ENCODE peak calls at places on chromosome X, in six cellular contexts. Z is coronary artery, M is breast epithelium, G is right lobe of liver, Y is A549, P is keratinocyte. W is an unnamed sample.

GRCh38 chrX:85243761-85244410 is at the start of the genes SATL1 and ZNF711:
- DNase-seq in P (no peak), G (peak), Y (peak), Z (no peak), M (peak), W (peak)

GRCh38 chrX:144275403-144275802 is 391.5 kb downstream of the UBE2NL start:
- DNase-seq in M (no peak), Z (no peak), G (no peak), P (no peak), Y (no peak), W (no peak)

GRCh38 chrX:87518504-87518903 is 902 bp downstream of the KLHL4 start:
- DNase-seq in G (no peak), P (no peak), M (no peak), Y (no peak), Z (no peak), W (peak)

GRCh38 chrX:16223385-16223784 is 56.1 kb downstream of the MAGEB17 start:
- DNase-seq in Z (no peak), P (no peak), M (no peak), Y (no peak), G (no peak), W (no peak)

GRCh38 chrX:11531226-11531625 is 134.5 kb downstream of the ARHGAP6 start:
- DNase-seq in M (no peak), Z (no peak), G (no peak), Y (peak), P (no peak), W (peak)

GRCh38 chrX:143634373-143634685 is 1.6 kb downstream of the SLITRK4 start:
- DNase-seq in G (no peak), M (no peak), Z (no peak), Y (no peak), P (no peak), W (no peak)

GRCh38 chrX:69109706-69110635 is 55.3 kb downstream of the PJA1 start:
- DNase-seq in G (no peak), Z (no peak), Y (peak), M (peak), P (peak), W (peak)

GRCh38 chrX:21838937-21839333 is 482 bp upstream of the MBTPS2 start:
- DNase-seq in G (no peak), Y (peak), P (no peak), Z (no peak), M (no peak), W (no peak)

GRCh38 chrX:48468247-48468671 is 1.8 kb downstream of the SLC38A5 start:
- DNase-seq in P (no peak), Y (no peak), G (no peak), Z (no peak), M (no peak), W (no peak)

GRCh38 chrX:87755493-87755892 is 237.9 kb downstream of the KLHL4 start:
- DNase-seq in Y (no peak), P (no peak), M (no peak), Z (no peak), G (no peak), W (no peak)

GRCh38 chrX:16999275-16999674 is 52.8 kb downstream of the REPS2 start:
- DNase-seq in M (no peak), P (no peak), Y (no peak), G (no peak), Z (no peak), W (no peak)

GRCh38 chrX:10729000-10729399 is 108.6 kb upstream of the MID1 start:
- DNase-seq in Z (no peak), G (no peak), P (no peak), M (no peak), Y (no peak), W (no peak)

GRCh38 chrX:129239371-129239770 is 283.9 kb downstream of the SMARCA1 start:
- DNase-seq in G (no peak), Y (peak), Z (no peak), M (no peak), P (no peak), W (peak)

GRCh38 chrX:19372170-19373033 is 28.7 kb downstream of the PDHA1 start:
- DNase-seq in Z (no peak), M (no peak), Y (peak), P (no peak), G (peak), W (peak)

GRCh38 chrX:7235071-7235470 is 87.1 kb upstream of the PUDP start:
- DNase-seq in M (no peak), Z (no peak), G (no peak), P (no peak), Y (no peak), W (no peak)

GRCh38 chrX:56789518-56790070 is 60.6 kb downstream of the NBDY start:
- DNase-seq in M (no peak), G (no peak), Z (peak), P (no peak), Y (no peak), W (no peak)

GRCh38 chrX:3143043-3143799 is 102.0 kb downstream of the ARSF start:
- DNase-seq in P (no peak), G (no peak), Y (peak), M (no peak), Z (no peak), W (no peak)

GRCh38 chrX:115017455-115017854 is at the start of gene IL13RA2:
- DNase-seq in M (no peak), Y (no peak), Z (no peak), P (no peak), G (no peak), W (no peak)

GRCh38 chrX:149284616-149285015 is 220.5 kb downstream of the IDS start:
- DNase-seq in Z (no peak), Y (no peak), M (no peak), G (no peak), P (no peak), W (no peak)

GRCh38 chrX:78455901-78456300 is 128.5 kb upstream of the CYSLTR1 start:
- DNase-seq in G (no peak), Y (peak), M (no peak), Z (no peak), P (no peak), W (peak)

GRCh38 chrX:1323315-1323714 is 13.3 kb upstream of the IL3RA start:
- DNase-seq in Y (peak), P (no peak), G (peak), M (no peak), Z (no peak), W (no peak)

GRCh38 chrX:153642655-153643430 is 4.2 kb upstream of the DUSP9 start:
- DNase-seq in P (no peak), M (no peak), Y (no peak), G (no peak), Z (no peak), W (no peak)

GRCh38 chrX:153642313-153642654 is 4.7 kb upstream of the DUSP9 start:
- DNase-seq in Z (no peak), M (no peak), Y (no peak), P (no peak), G (no peak), W (no peak)

GRCh38 chrX:153645151-153645550 is 1.9 kb upstream of the DUSP9 start:
- DNase-seq in G (no peak), Y (no peak), P (no peak), M (no peak), Z (no peak), W (no peak)

GRCh38 chrX:153644356-153645125 is 2.5 kb upstream of the DUSP9 start:
- DNase-seq in Z (no peak), M (no peak), P (no peak), G (peak), Y (peak), W (no peak)

GRCh38 chrX:153643431-153644351 is 3.3 kb upstream of the DUSP9 start:
- DNase-seq in P (no peak), Y (peak), M (no peak), G (no peak), Z (no peak), W (no peak)
- H3K4me3 ChIP-seq in P (peak), Y (peak), M (no peak), G (no peak), Z (peak), W (no peak)

DNA sequence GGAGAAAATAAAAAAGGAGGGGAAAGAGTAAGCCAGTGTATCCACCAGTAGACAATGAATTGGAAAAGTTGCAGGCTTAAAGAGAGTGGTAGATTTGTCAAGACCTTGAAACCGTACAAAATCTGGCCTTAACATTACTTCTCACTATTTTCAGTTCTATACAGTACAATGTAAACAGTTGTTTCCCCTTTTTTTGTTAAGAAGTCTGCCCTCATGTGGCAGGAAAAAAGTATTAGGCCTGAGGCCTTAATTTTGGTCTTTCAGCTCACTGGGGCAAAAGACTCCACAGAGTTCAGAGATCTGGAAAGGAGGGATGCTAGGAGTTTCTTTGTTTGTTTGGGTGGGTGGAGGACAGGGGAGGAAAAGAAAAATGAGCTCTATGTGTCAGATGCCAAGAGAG is 92.8 kb upstream of the CCDC160 start:
- DNase-seq in P (no peak), Z (no peak), Y (peak), M (no peak), G (no peak), W (no peak)
- TF ChIP-seq CTCF in P (peak), Z (no peak), Y (no peak), M (no peak), G (peak), W (peak)

GRCh38 chrX:119549327-119550016 is 15.7 kb downstream of the STEEP1 start:
- DNase-seq in G (no peak), M (no peak), Y (no peak), Z (no peak), P (no peak), W (no peak)
- H3K4me3 ChIP-seq in G (no peak), M (no peak), Y (no peak), Z (no peak), P (no peak), W (no peak)

DNA sequence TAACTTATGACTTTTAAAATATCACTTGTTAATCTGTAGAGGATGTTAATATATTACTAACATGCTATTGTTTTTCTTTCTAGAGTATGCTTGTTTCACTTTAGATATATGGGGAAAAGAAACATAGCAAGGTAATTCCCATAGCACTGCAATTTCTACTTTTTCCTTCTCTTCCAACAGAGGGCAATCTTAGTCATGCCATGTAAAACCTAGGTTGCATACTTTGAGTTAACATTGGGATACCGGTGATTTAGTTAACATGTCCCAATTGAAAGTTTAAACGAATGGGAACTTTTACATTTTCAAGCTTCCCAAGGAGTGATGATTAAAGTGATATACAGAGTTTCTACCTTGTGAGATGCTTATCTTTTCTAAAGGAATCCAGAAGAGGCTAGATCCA is 89.4 kb upstream of the IL13RA1 start:
- DNase-seq in Z (no peak), M (no peak), Y (peak), G (no peak), P (no peak), W (no peak)
- TF ChIP-seq CTCF in Z (no peak), M (no peak), Y (peak), G (peak), P (peak), W (no peak)

GRCh38 chrX:47358387-47359065 is 11.9 kb upstream of the ZNF157 start:
- DNase-seq in G (no peak), P (no peak), Z (no peak), Y (no peak), M (no peak), W (no peak)
- H3K4me3 ChIP-seq in G (no peak), P (no peak), Z (no peak), Y (no peak), M (no peak), W (no peak)

GRCh38 chrX:45322382-45322781 is 121.7 kb upstream of the DIPK2B start:
- DNase-seq in Z (no peak), G (no peak), P (no peak), M (no peak), Y (peak), W (peak)

GRCh38 chrX:45320191-45320590 is 119.5 kb upstream of the DIPK2B start:
- DNase-seq in G (no peak), Y (no peak), P (no peak), Z (no peak), M (no peak), W (no peak)

GRCh38 chrX:45324941-45325340 is 124.3 kb upstream of the DIPK2B start:
- DNase-seq in Z (no peak), M (no peak), P (no peak), Y (no peak), G (no peak), W (peak)

GRCh38 chrX:45323387-45323786 is 122.7 kb upstream of the DIPK2B start:
- DNase-seq in M (no peak), Y (no peak), G (no peak), Z (no peak), P (peak), W (no peak)

GRCh38 chrX:45322820-45323219 is 122.1 kb upstream of the DIPK2B start:
- DNase-seq in P (no peak), G (no peak), M (no peak), Z (no peak), Y (peak), W (peak)
- TF ChIP-seq CTCF in P (no peak), G (no peak), M (no peak), Z (no peak), Y (no peak), W (no peak)

DNA sequence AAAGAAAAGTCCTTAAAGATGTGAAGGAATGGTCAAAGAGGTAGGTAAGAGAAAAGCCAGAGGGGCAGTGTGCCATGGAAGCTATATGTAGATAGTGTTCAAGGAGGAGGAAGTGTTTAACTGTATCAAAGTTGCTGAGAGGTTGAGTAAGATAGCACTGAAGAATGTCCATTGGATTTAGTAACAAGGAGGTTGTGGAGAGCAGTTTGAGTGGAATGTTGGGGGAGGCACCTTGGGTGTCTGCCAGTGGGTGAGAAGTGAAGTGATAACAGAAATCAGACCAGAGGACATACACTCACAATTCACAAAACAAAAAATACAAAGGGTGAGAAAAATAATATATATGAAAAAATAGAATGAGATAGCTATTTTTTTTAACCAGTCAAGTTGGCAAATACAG is 121.3 kb upstream of the AMOT start:
- DNase-seq in M (no peak), Z (no peak), G (no peak), P (no peak), Y (no peak), W (no peak)
- H3K4me3 ChIP-seq in M (no peak), Z (no peak), G (no peak), P (no peak), Y (no peak), W (no peak)

W was measured in astrocyte of the spinal cord.